ENCODE peak calls at places on chromosomes 4 and X, in ten cellular contexts. M is A549; Z is caudate nucleus; T is cardiac muscle cell; A is Karpas-422; K is GM23248; R is coronary artery; W is CD4-positive, alpha-beta T cell; H is AG04450; L is thyroid gland. E is an unnamed sample.

GRCh38 chr4:40672528-40673522 is 43.2 kb upstream of the RBM47 start:
- DNase-seq in T (peak; percentile 99), L (no peak), K (peak; percentile 93), R (no peak), Z (no peak), A (no peak), H (peak; percentile 93), W (no peak), M (peak; percentile 83), E (peak; percentile 94)

GRCh38 chr4:17094209-17094608 is 195.8 kb upstream of the LDB2 start:
- DNase-seq in Z (no peak), T (peak; percentile 46), M (no peak), H (no peak), W (no peak), K (peak; percentile 32), R (no peak), A (no peak), L (no peak), E (peak; percentile 1)

GRCh38 chr4:8260656-8261111 is 8.9 kb upstream of the HTRA3 start:
- DNase-seq in R (no peak), M (no peak), K (peak; percentile 88), H (peak; percentile 83), L (peak; percentile 79), T (peak; percentile 70), W (no peak), Z (no peak), A (no peak), E (peak; percentile 61)

GRCh38 chr4:68021185-68021584 is 57.9 kb upstream of the TMPRSS11A start:
- DNase-seq in L (no peak), Z (no peak), W (no peak), T (peak; percentile 5), H (no peak), R (no peak), A (no peak), M (no peak), K (peak; percentile 73), E (no peak)

GRCh38 chrX:96721398-96721797 is 36.8 kb downstream of the DIAPH2 start:
- DNase-seq in M (no peak), R (no peak), W (no peak), L (no peak), T (no peak), H (peak; percentile 1), K (no peak), A (no peak), Z (no peak), E (no peak)

GRCh38 chr4:7066493-7066892 is 1.4 kb downstream of the GRPEL1 start:
- DNase-seq in Z (no peak), T (no peak), W (no peak), R (no peak), A (no peak), K (no peak), L (no peak), M (no peak), H (no peak), E (no peak)

GRCh38 chr4:150598906-150599305 is 17.0 kb downstream of the MAB21L2 start:
- DNase-seq in W (no peak), L (no peak), T (no peak), R (no peak), K (peak; percentile 50), M (no peak), H (no peak), A (no peak), Z (no peak), E (no peak)

GRCh38 chrX:101659601-101660063 is at the start of gene ARMCX2:
- DNase-seq in R (no peak), T (peak; percentile 72), M (no peak), A (no peak), W (no peak), L (peak; percentile 70), H (peak; percentile 36), K (peak; percentile 79), Z (peak; percentile 9), E (peak; percentile 49)

GRCh38 chr4:141134051-141134450 is 782 bp upstream of the RNF150 start:
- DNase-seq in L (no peak), K (peak; percentile 63), M (no peak), Z (no peak), T (no peak), A (no peak), H (no peak), W (no peak), R (no peak), E (no peak)

GRCh38 chr4:141131738-141132688 is 1.3 kb downstream of the RNF150 start:
- DNase-seq in A (no peak), K (peak; percentile 61), Z (no peak), R (no peak), L (peak; percentile 57), H (no peak), T (no peak), M (no peak), W (no peak), E (peak; percentile 11)

GRCh38 chr4:141132689-141133145 is 552 bp downstream of the RNF150 start:
- DNase-seq in M (peak; percentile 8), R (no peak), Z (no peak), H (no peak), L (peak; percentile 54), K (peak; percentile 72), T (peak; percentile 26), W (no peak), A (no peak), E (peak; percentile 16)

GRCh38 chr4:141134586-141134985 is 1.3 kb upstream of the RNF150 start:
- DNase-seq in W (no peak), M (no peak), H (no peak), T (no peak), L (no peak), R (no peak), Z (no peak), K (no peak), A (no peak), E (no peak)

GRCh38 chr4:141133146-141134006 is at the start of gene RNF150:
- DNase-seq in Z (peak; percentile 49), M (peak; percentile 74), H (peak; percentile 78), R (peak; percentile 81), T (peak; percentile 86), A (peak; percentile 71), K (peak; percentile 92), W (no peak), L (peak; percentile 87), E (peak; percentile 83)
- H3K27ac ChIP-seq in Z (peak within 1 kb of the TSS; percentile 32), M (peak within 1 kb of the TSS; percentile 51), H (no peak within 1 kb of the TSS), R (peak within 1 kb of the TSS; percentile 81), T (peak within 1 kb of the TSS; percentile 71), A (no peak within 1 kb of the TSS), K (peak within 1 kb of the TSS; percentile 15), W (no peak within 1 kb of the TSS), L (peak within 1 kb of the TSS; percentile 87), E (no peak within 1 kb of the TSS)

GRCh38 chr4:2793578-2793919 is 664 bp downstream of the SH3BP2 start:
- DNase-seq in Z (no peak), R (peak; percentile 74), T (peak; percentile 56), M (no peak), A (no peak), W (no peak), L (peak; percentile 42), K (peak; percentile 93), H (no peak), E (no peak)

GRCh38 chr4:2792711-2793577 is at the start of gene SH3BP2:
- DNase-seq in Z (no peak), M (peak; percentile 47), A (peak; percentile 90), T (peak; percentile 86), K (peak; percentile 88), H (no peak), W (no peak), L (peak; percentile 82), R (peak; percentile 80), E (no peak)

GRCh38 chr4:2794707-2795557 is 2.0 kb downstream of the SH3BP2 start:
- DNase-seq in L (peak; percentile 64), K (peak; percentile 89), W (no peak), A (no peak), Z (no peak), M (no peak), T (peak; percentile 92), H (no peak), R (peak; percentile 78), E (peak; percentile 68)

GRCh38 chr4:2795558-2796260 is 2.8 kb downstream of the SH3BP2 start:
- DNase-seq in M (no peak), H (no peak), R (no peak), K (no peak), L (peak; percentile 77), A (no peak), T (no peak), Z (no peak), W (no peak), E (no peak)

DNA sequence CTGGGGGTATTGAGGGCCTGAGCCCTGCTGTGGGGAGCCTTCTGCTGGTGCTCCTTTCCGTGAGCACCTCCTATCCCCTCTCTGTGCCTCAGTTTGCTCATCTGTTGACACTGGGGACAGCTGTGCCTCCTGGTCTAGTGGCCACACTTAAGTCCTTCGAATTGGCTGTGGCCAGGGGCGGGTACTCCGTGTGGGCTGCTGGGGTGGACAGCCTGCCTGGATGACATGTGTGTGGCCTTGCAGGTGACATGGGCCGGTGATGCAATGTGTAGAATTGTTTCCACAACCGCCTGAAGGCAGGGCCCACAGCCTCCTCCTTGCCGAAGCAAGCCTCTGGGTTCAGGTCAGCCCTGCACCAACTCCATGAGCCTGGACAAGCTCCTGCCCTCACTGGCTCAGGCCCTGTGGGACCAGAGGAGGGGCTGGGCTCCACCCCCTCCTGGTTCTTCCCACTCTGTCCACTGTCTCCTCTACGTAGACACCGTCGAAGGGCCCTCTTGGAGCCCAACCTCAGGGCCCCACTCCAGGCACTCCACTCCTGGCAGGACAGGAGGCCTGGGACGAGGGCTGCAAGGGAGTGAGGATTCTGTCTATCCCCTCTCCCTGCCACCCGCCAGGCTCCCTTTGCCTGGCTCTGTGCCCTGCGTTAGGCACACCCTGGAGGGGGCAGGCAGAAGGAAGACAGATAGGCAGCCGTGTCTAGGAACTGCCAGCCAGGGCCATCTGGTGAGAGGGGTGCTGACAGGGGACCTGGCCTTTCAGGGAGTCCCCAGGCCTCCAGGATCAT is 1.2 kb downstream of the SH3BP2 start:
- DNase-seq in R (peak; percentile 77), L (peak; percentile 59), M (no peak), A (no peak), K (peak; percentile 73), H (no peak), T (peak; percentile 75), Z (no peak), W (no peak), E (no peak)
- H3K27ac ChIP-seq in R (peak overlapping the region; percentile 85), L (peak overlapping the region; percentile 70), M (peak overlapping the region; percentile 86), A (no peak overlapping the region), K (peak overlapping the region; percentile 87), H (peak overlapping the region; percentile 84), T (no peak overlapping the region), Z (peak overlapping the region; percentile 59), W (no peak overlapping the region), E (peak overlapping the region; percentile 45)

GRCh38 chr4:102722740-102723139 is 38.0 kb downstream of the MANBA start:
- DNase-seq in W (no peak), M (no peak), K (no peak), L (no peak), Z (no peak), R (no peak), T (no peak), H (no peak), A (no peak), E (no peak)
- H3K27ac ChIP-seq in W (no peak overlapping the region), M (no peak overlapping the region), K (no peak overlapping the region), L (no peak overlapping the region), Z (no peak overlapping the region), R (no peak overlapping the region), T (peak overlapping the region; percentile 76), H (no peak overlapping the region), A (no peak overlapping the region), E (no peak overlapping the region)

DNA sequence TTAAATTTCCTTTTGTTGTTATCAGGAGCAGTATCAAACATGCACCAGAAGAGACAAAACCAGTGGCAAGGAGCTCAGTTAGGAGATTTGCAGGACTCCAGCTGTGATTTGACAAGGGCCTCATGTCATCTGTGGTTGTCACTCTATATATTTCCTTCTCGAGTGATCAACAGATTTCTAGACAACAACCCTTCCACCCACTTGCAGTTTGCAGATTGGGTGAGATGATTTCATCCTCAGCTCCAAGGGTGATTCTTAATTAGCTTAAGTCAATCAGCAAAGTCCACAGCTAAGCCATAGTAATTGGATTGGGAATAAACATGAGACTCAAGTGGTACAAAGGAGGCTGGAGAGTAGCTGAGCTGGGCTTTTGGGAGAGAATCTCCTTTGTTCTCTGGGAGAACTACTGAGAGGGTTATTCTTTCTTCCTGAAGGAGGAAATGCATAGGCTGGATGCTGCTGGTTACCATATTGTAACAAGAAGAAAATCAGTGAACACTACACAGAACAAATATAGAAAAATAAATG is 192.8 kb downstream of the PPARGC1A start:
- DNase-seq in K (no peak), L (no peak), W (no peak), T (no peak), Z (no peak), A (no peak), R (no peak), M (no peak), H (no peak), E (no peak)
- H3K27ac ChIP-seq in K (no peak overlapping the region), L (no peak overlapping the region), W (no peak overlapping the region), T (no peak overlapping the region), Z (no peak overlapping the region), A (no peak overlapping the region), R (no peak overlapping the region), M (no peak overlapping the region), H (no peak overlapping the region), E (no peak overlapping the region)

E was measured in brain microvascular endothelial cell.